ENCODE peak calls at places on chromosomes 3 and 15, in nine cellular contexts. One of them, this sample, is unnamed.

GRCh38 chr3:157110761-157111238 is 49.1 kb downstream of the CCNL1 start:
- DNase-seq in activated CD4-positive, CD25-positive, alpha-beta regulatory T cell treated with anti-CD3 and anti-CD28 coated beads, Interleukin-2, amount 50 U/mL, for 72 hours: no peak
- DNase-seq in activated T-cell treated with anti-CD3 and anti-CD28 coated beads for 1 hour: no peak
- DNase-seq in HuH-7.5: no peak
- DNase-seq in Panc1: no peak
- DNase-seq in activated naive CD4-positive, alpha-beta T cell: no peak
- DNase-seq in Peyer's patch: no peak
- DNase-seq in CD4-positive, CD25-positive, alpha-beta regulatory T cell: no peak
- DNase-seq in progenitor cell of endocrine pancreas: no peak
- DNase-seq in this sample: no peak

GRCh38 chr15:62739082-62739481 is 303.5 kb upstream of the TPM1 start:
- DNase-seq in activated T-cell treated with anti-CD3 and anti-CD28 coated beads for 1 hour: no peak
- DNase-seq in Panc1: no peak
- DNase-seq in progenitor cell of endocrine pancreas: no peak
- DNase-seq in CD4-positive, CD25-positive, alpha-beta regulatory T cell: no peak
- DNase-seq in HuH-7.5: no peak
- DNase-seq in Peyer's patch: no peak
- DNase-seq in activated naive CD4-positive, alpha-beta T cell: no peak
- DNase-seq in activated CD4-positive, CD25-positive, alpha-beta regulatory T cell treated with anti-CD3 and anti-CD28 coated beads, Interleukin-2, amount 50 U/mL, for 72 hours: no peak
- DNase-seq in this sample: no peak

GRCh38 chr3:30751610-30752299 is 142.7 kb downstream of the GADL1 start:
- DNase-seq in CD4-positive, CD25-positive, alpha-beta regulatory T cell: peak
- DNase-seq in activated T-cell treated with anti-CD3 and anti-CD28 coated beads for 1 hour: peak
- DNase-seq in activated naive CD4-positive, alpha-beta T cell: peak
- DNase-seq in progenitor cell of endocrine pancreas: no peak
- DNase-seq in activated CD4-positive, CD25-positive, alpha-beta regulatory T cell treated with anti-CD3 and anti-CD28 coated beads, Interleukin-2, amount 50 U/mL, for 72 hours: no peak
- DNase-seq in HuH-7.5: no peak
- DNase-seq in Peyer's patch: no peak
- DNase-seq in Panc1: no peak
- DNase-seq in this sample: peak

GRCh38 chr3:100225193-100225592 is 35.6 kb upstream of the TBC1D23 start:
- DNase-seq in activated CD4-positive, CD25-positive, alpha-beta regulatory T cell treated with anti-CD3 and anti-CD28 coated beads, Interleukin-2, amount 50 U/mL, for 72 hours: no peak
- DNase-seq in progenitor cell of endocrine pancreas: no peak
- DNase-seq in HuH-7.5: no peak
- DNase-seq in Panc1: no peak
- DNase-seq in Peyer's patch: no peak
- DNase-seq in activated naive CD4-positive, alpha-beta T cell: no peak
- DNase-seq in activated T-cell treated with anti-CD3 and anti-CD28 coated beads for 1 hour: no peak
- DNase-seq in CD4-positive, CD25-positive, alpha-beta regulatory T cell: no peak
- DNase-seq in this sample: no peak

GRCh38 chr3:167913218-167913902 is 177.8 kb downstream of the SERPINI1 start:
- DNase-seq in HuH-7.5: no peak
- DNase-seq in activated naive CD4-positive, alpha-beta T cell: no peak
- DNase-seq in Panc1: no peak
- DNase-seq in progenitor cell of endocrine pancreas: no peak
- DNase-seq in CD4-positive, CD25-positive, alpha-beta regulatory T cell: no peak
- DNase-seq in activated CD4-positive, CD25-positive, alpha-beta regulatory T cell treated with anti-CD3 and anti-CD28 coated beads, Interleukin-2, amount 50 U/mL, for 72 hours: no peak
- DNase-seq in Peyer's patch: no peak
- DNase-seq in activated T-cell treated with anti-CD3 and anti-CD28 coated beads for 1 hour: no peak
- DNase-seq in this sample: no peak

GRCh38 chr15:48748535-48748934 is 62.3 kb downstream of the CEP152 start:
- DNase-seq in activated naive CD4-positive, alpha-beta T cell: no peak
- DNase-seq in HuH-7.5: no peak
- DNase-seq in Peyer's patch: no peak
- DNase-seq in CD4-positive, CD25-positive, alpha-beta regulatory T cell: no peak
- DNase-seq in activated T-cell treated with anti-CD3 and anti-CD28 coated beads for 1 hour: no peak
- DNase-seq in progenitor cell of endocrine pancreas: no peak
- DNase-seq in Panc1: no peak
- DNase-seq in activated CD4-positive, CD25-positive, alpha-beta regulatory T cell treated with anti-CD3 and anti-CD28 coated beads, Interleukin-2, amount 50 U/mL, for 72 hours: no peak
- DNase-seq in this sample: no peak

GRCh38 chr15:35958021-35958420 is 412.1 kb upstream of the DPH6 start:
- DNase-seq in Peyer's patch: no peak
- DNase-seq in activated CD4-positive, CD25-positive, alpha-beta regulatory T cell treated with anti-CD3 and anti-CD28 coated beads, Interleukin-2, amount 50 U/mL, for 72 hours: no peak
- DNase-seq in progenitor cell of endocrine pancreas: no peak
- DNase-seq in CD4-positive, CD25-positive, alpha-beta regulatory T cell: no peak
- DNase-seq in activated T-cell treated with anti-CD3 and anti-CD28 coated beads for 1 hour: no peak
- DNase-seq in HuH-7.5: no peak
- DNase-seq in Panc1: no peak
- DNase-seq in activated naive CD4-positive, alpha-beta T cell: no peak
- DNase-seq in this sample: no peak

GRCh38 chr3:47318921-47319320 is 36.2 kb downstream of the KLHL18 start:
- DNase-seq in HuH-7.5: no peak
- DNase-seq in Peyer's patch: no peak
- DNase-seq in CD4-positive, CD25-positive, alpha-beta regulatory T cell: no peak
- DNase-seq in Panc1: no peak
- DNase-seq in progenitor cell of endocrine pancreas: no peak
- DNase-seq in activated CD4-positive, CD25-positive, alpha-beta regulatory T cell treated with anti-CD3 and anti-CD28 coated beads, Interleukin-2, amount 50 U/mL, for 72 hours: no peak
- DNase-seq in activated naive CD4-positive, alpha-beta T cell: no peak
- DNase-seq in activated T-cell treated with anti-CD3 and anti-CD28 coated beads for 1 hour: no peak
- DNase-seq in this sample: no peak

GRCh38 chr15:49460411-49460941 is 37.4 kb downstream of the FGF7 start:
- DNase-seq in HuH-7.5: no peak
- DNase-seq in activated T-cell treated with anti-CD3 and anti-CD28 coated beads for 1 hour: no peak
- DNase-seq in activated naive CD4-positive, alpha-beta T cell: no peak
- DNase-seq in progenitor cell of endocrine pancreas: no peak
- DNase-seq in activated CD4-positive, CD25-positive, alpha-beta regulatory T cell treated with anti-CD3 and anti-CD28 coated beads, Interleukin-2, amount 50 U/mL, for 72 hours: no peak
- DNase-seq in Panc1: no peak
- DNase-seq in Peyer's patch: no peak
- DNase-seq in CD4-positive, CD25-positive, alpha-beta regulatory T cell: no peak
- DNase-seq in this sample: no peak

GRCh38 chr3:188365978-188366698 is 212.2 kb downstream of the LPP start:
- DNase-seq in CD4-positive, CD25-positive, alpha-beta regulatory T cell: no peak
- DNase-seq in HuH-7.5: no peak
- DNase-seq in Panc1: no peak
- DNase-seq in activated CD4-positive, CD25-positive, alpha-beta regulatory T cell treated with anti-CD3 and anti-CD28 coated beads, Interleukin-2, amount 50 U/mL, for 72 hours: no peak
- DNase-seq in progenitor cell of endocrine pancreas: no peak
- DNase-seq in activated T-cell treated with anti-CD3 and anti-CD28 coated beads for 1 hour: no peak
- DNase-seq in activated naive CD4-positive, alpha-beta T cell: no peak
- DNase-seq in Peyer's patch: no peak
- DNase-seq in this sample: no peak

GRCh38 chr3:44476181-44476599 is 1.3 kb downstream of the ZNF445 start:
- DNase-seq in activated CD4-positive, CD25-positive, alpha-beta regulatory T cell treated with anti-CD3 and anti-CD28 coated beads, Interleukin-2, amount 50 U/mL, for 72 hours: no peak
- DNase-seq in progenitor cell of endocrine pancreas: no peak
- DNase-seq in activated T-cell treated with anti-CD3 and anti-CD28 coated beads for 1 hour: no peak
- DNase-seq in Peyer's patch: no peak
- DNase-seq in CD4-positive, CD25-positive, alpha-beta regulatory T cell: peak
- DNase-seq in Panc1: no peak
- DNase-seq in activated naive CD4-positive, alpha-beta T cell: no peak
- DNase-seq in HuH-7.5: no peak
- DNase-seq in this sample: no peak

GRCh38 chr3:61985020-61985419 is 388.3 kb downstream of the FEZF2 start:
- DNase-seq in progenitor cell of endocrine pancreas: no peak
- DNase-seq in CD4-positive, CD25-positive, alpha-beta regulatory T cell: no peak
- DNase-seq in activated naive CD4-positive, alpha-beta T cell: no peak
- DNase-seq in activated T-cell treated with anti-CD3 and anti-CD28 coated beads for 1 hour: no peak
- DNase-seq in Panc1: no peak
- DNase-seq in Peyer's patch: no peak
- DNase-seq in activated CD4-positive, CD25-positive, alpha-beta regulatory T cell treated with anti-CD3 and anti-CD28 coated beads, Interleukin-2, amount 50 U/mL, for 72 hours: no peak
- DNase-seq in HuH-7.5: no peak
- DNase-seq in this sample: no peak

GRCh38 chr3:181974198-181974597 is 262.5 kb downstream of the SOX2 start:
- DNase-seq in Panc1: no peak
- DNase-seq in CD4-positive, CD25-positive, alpha-beta regulatory T cell: no peak
- DNase-seq in activated CD4-positive, CD25-positive, alpha-beta regulatory T cell treated with anti-CD3 and anti-CD28 coated beads, Interleukin-2, amount 50 U/mL, for 72 hours: no peak
- DNase-seq in activated naive CD4-positive, alpha-beta T cell: no peak
- DNase-seq in activated T-cell treated with anti-CD3 and anti-CD28 coated beads for 1 hour: no peak
- DNase-seq in progenitor cell of endocrine pancreas: no peak
- DNase-seq in Peyer's patch: no peak
- DNase-seq in HuH-7.5: no peak
- DNase-seq in this sample: no peak